ENCODE peak calls at places on chromosomes 12 and 14, in five cellular contexts. S, W, C, E and A are unnamed samples.

GRCh38 chr12:115243933-115244628 is 560.1 kb upstream of the TBX3 start:
- DNase-seq in C (no peak), W (no peak), E (no peak), S (no peak), A (no peak)

GRCh38 chr12:113273053-113273725 is 51.9 kb downstream of the TPCN1 start:
- DNase-seq in C (no peak), S (no peak), W (no peak), E (no peak), A (no peak)

GRCh38 chr14:68787235-68787727 is 5.6 kb downstream of the ZFP36L1 start:
- DNase-seq in E (no peak), C (peak; percentile 51), S (no peak), W (no peak), A (no peak)

GRCh38 chr14:75454963-75455546 is 27.2 kb downstream of the JDP2 start:
- DNase-seq in C (peak; percentile 68), S (no peak), W (no peak), E (peak; percentile 77), A (no peak)

GRCh38 chr12:126093911-126094310 is 1028.7 kb downstream of the AACS start:
- DNase-seq in C (no peak), E (no peak), W (no peak), S (peak; percentile 30), A (peak; percentile 35)

GRCh38 chr12:40444174-40444573 is 219.4 kb downstream of the LRRK2 start:
- DNase-seq in W (no peak), C (no peak), S (no peak), E (no peak), A (no peak)

GRCh38 chr12:93322784-93323183 is 54.9 kb upstream of the NUDT4 start:
- DNase-seq in E (no peak), S (no peak), W (no peak), C (no peak), A (no peak)

GRCh38 chr12:66584673-66585072 is 94.2 kb downstream of the GRIP1 start:
- DNase-seq in S (no peak), W (no peak), E (no peak), C (no peak), A (no peak)

GRCh38 chr12:65204886-65205525 is 35.6 kb downstream of the LEMD3 start:
- DNase-seq in W (no peak), C (no peak), E (no peak), S (peak; percentile 43), A (no peak)

GRCh38 chr14:100523131-100523530 is 64.1 kb downstream of the BEGAIN start:
- DNase-seq in W (no peak), E (no peak), C (no peak), S (no peak), A (no peak)

GRCh38 chr12:123106640-123107359 is 44.1 kb downstream of the PITPNM2 start:
- DNase-seq in S (peak; percentile 61), W (no peak), E (peak; percentile 42), C (no peak), A (no peak)

GRCh38 chr14:94599656-94600004 is 12.6 kb upstream of the SERPINA3 start:
- DNase-seq in W (no peak), C (no peak), S (no peak), E (no peak), A (no peak)

GRCh38 chr12:2963760-2964292 is 4.6 kb downstream of the TEAD4 start:
- DNase-seq in C (no peak), W (no peak), E (no peak), S (no peak), A (no peak)

GRCh38 chr14:29144598-29144997 is 378.0 kb downstream of the FOXG1 start:
- DNase-seq in E (no peak), C (no peak), S (no peak), W (no peak), A (no peak)

GRCh38 chr14:79018846-79019245 is 848.7 kb downstream of the NRXN3 start:
- DNase-seq in C (no peak), W (no peak), S (no peak), E (no peak), A (no peak)

GRCh38 chr12:106673151-106673550 is 90.3 kb downstream of the RFX4 start:
- DNase-seq in C (no peak), S (no peak), E (no peak), W (no peak), A (no peak)

GRCh38 chr12:88036368-88036965 is 7.3 kb upstream of the C12orf50 start:
- DNase-seq in C (no peak), W (no peak), S (peak; percentile 7), E (no peak), A (no peak)

GRCh38 chr12:111413442-111414086 is 7.8 kb downstream of the SH2B3 start:
- DNase-seq in E (no peak), S (no peak), W (no peak), C (no peak), A (no peak)

GRCh38 chr12:114240288-114240687 is 165.7 kb downstream of the TBX5 start:
- DNase-seq in S (no peak), W (no peak), C (no peak), E (no peak), A (no peak)

GRCh38 chr12:57765003-57765697 is 1.7 kb downstream of the CYP27B1 start:
- DNase-seq in S (no peak), W (no peak), C (no peak), E (no peak), A (no peak)

GRCh38 chr12:57766464-57767311 is at the start of gene CYP27B1:
- DNase-seq in S (no peak), C (no peak), W (no peak), E (no peak), A (no peak)

GRCh38 chr12:57763881-57764661 is 2.8 kb downstream of the CYP27B1 start:
- DNase-seq in C (no peak), W (no peak), E (no peak), S (no peak), A (no peak)

GRCh38 chr12:57765698-57766463 is 997 bp downstream of the CYP27B1 start:
- DNase-seq in E (no peak), S (no peak), W (no peak), C (no peak), A (no peak)

DNA sequence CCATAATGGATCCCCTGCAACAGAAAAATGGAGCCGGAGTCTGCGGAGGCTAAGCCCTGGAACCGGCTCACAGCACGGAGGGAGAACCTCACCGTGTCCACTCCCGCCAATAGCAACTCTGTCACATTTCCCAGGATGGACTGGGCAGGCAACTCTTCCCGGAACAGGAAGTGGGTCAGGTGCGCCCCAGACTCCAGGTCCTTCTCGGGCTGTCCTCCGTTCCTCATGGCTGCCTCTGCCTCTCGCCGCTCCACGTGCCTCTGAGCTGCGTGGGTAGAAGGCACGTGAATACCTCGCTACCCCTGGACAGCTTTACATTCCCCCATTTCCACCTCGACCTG is 2.2 kb downstream of the CYP27B1 start:
- DNase-seq in S (no peak), W (no peak), C (no peak), E (no peak), A (no peak)
- H3K4me3 ChIP-seq in S (no peak overlapping the region), W (peak overlapping the region; percentile 65), C (no peak overlapping the region), E (peak overlapping the region; percentile 4), A (peak overlapping the region; percentile 46)

GRCh38 chr12:124233041-124233836 is 61.7 kb upstream of the RFLNA start:
- DNase-seq in S (no peak), C (no peak), W (no peak), E (no peak), A (no peak)
- H3K27ac ChIP-seq in S (no peak overlapping the region), C (no peak overlapping the region), W (no peak overlapping the region), E (no peak overlapping the region), A (no peak overlapping the region)

DNA sequence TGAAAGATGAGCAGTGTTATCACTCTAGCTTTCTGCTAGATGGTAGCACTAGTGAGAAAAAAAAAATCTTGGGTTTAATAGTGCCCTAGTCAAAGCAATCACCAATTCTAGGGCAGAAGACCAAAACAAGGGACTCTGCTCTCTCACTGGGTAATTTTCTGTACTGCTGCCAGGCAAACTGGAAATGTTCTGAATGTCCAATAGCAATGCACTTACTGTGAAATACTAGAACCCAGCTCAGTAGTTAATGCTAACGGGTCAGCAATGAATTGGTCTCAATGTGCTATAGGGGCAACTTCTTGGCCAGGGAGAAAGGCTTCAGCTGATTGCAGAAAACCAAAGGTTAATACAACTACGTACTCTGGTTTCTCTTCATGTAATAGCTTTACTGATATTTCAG is 2.2 kb downstream of the ATF7 start:
- DNase-seq in W (no peak), C (no peak), E (no peak), S (no peak), A (no peak)
- H3K4me3 ChIP-seq in W (peak overlapping the region; percentile 94), C (peak overlapping the region; percentile 62), E (no peak overlapping the region), S (peak overlapping the region; percentile 90), A (no peak overlapping the region)

GRCh38 chr12:46468159-46468558 is 95.6 kb upstream of the SLC38A2 start:
- DNase-seq in W (no peak), S (no peak), C (no peak), E (no peak), A (no peak)

GRCh38 chr12:46470039-46470627 is 97.6 kb upstream of the SLC38A2 start:
- DNase-seq in E (no peak), C (no peak), W (no peak), S (no peak), A (no peak)

GRCh38 chr12:46471404-46471803 is 98.8 kb upstream of the SLC38A2 start:
- DNase-seq in C (no peak), E (no peak), W (no peak), S (no peak), A (no peak)

GRCh38 chr12:46470975-46471374 is 98.4 kb upstream of the SLC38A2 start:
- DNase-seq in E (no peak), W (no peak), C (no peak), S (no peak), A (no peak)

DNA sequence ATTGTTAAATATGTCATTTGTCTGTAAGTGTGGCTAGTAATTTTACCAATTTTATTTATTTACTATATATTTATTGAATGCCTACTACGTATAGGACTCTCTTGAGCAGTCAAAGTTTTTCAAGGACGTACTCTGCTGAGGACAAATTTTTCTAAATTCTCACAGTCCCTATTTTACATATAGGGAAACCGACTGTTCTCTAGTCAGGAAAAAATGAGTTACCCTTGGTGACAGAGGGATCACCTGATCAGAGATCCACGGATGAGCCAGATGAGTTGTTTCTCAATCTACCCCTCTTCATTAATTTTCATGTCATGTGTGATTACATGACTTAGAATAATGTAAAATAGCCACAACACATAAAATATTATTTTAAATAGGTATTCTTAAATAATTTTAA is 96.2 kb upstream of the SLC38A2 start:
- DNase-seq in W (no peak), E (no peak), C (no peak), S (no peak), A (no peak)
- H3K27ac ChIP-seq in W (no peak overlapping the region), E (no peak overlapping the region), C (no peak overlapping the region), S (no peak overlapping the region), A (no peak overlapping the region)

DNA sequence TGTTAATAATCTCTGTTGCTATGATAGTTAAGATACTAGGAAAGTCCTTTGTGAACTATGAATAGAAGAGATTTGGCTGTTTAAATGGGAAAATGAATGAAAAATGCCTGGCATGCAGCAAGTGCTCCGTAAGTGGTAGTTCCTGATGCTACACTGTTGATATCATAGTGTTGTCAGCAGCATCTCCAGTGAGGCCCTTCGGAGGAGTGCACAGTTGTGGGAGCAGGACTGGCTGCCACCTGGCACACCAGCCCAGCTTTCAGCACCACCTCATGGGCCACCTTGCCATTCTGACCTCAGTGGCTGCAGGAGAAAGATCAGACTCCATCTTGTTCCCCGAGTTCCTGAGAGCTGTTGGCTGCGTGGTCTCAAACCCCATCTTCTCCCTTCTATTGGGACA is 80.7 kb downstream of the SLC4A8 start:
- DNase-seq in W (no peak), S (no peak), E (no peak), C (no peak), A (no peak)
- H3K4me3 ChIP-seq in W (no peak overlapping the region), S (no peak overlapping the region), E (no peak overlapping the region), C (no peak overlapping the region), A (no peak overlapping the region)